ENCODE peak calls at places on chromosomes 4 and X, in five cellular contexts. H, G, B, K and U are unnamed samples.
A peak's percentile ranks its signal among the peaks of the same experiment; 100 is the strongest.

GRCh38 chr4:87005690-87006461 is 71.1 kb downstream of the AFF1 start:
- DNase-seq in H (no peak), G (peak; percentile 45), B (no peak), K (no peak), U (no peak)

GRCh38 chr4:138259801-138260200 is 17.7 kb upstream of the SLC7A11 start:
- DNase-seq in H (no peak), G (no peak), B (no peak), K (no peak), U (no peak)

GRCh38 chr4:52045028-52045427 is 6.1 kb upstream of the SPATA18 start:
- DNase-seq in H (no peak), G (no peak), B (no peak), K (no peak), U (no peak)

GRCh38 chrX:18354369-18355329 is at the start of gene SCML2:
- DNase-seq in H (no peak), G (peak; percentile 22), B (peak; percentile 13), K (peak; percentile 27), U (no peak)

GRCh38 chr4:15436515-15436914 is 8.7 kb downstream of the C1QTNF7 start:
- DNase-seq in H (no peak), G (no peak), B (no peak), K (peak; percentile 64), U (peak; percentile 1)

GRCh38 chr4:117610706-117611308 is 423.5 kb upstream of the NDST3 start:
- DNase-seq in H (no peak), G (no peak), B (no peak), K (no peak), U (no peak)

GRCh38 chrX:123083924-123084323 is 100.2 kb upstream of the GRIA3 start:
- DNase-seq in H (no peak), G (no peak), B (no peak), K (no peak), U (no peak)

GRCh38 chr4:20337261-20337664 is 85.6 kb downstream of the SLIT2 start:
- DNase-seq in H (no peak), G (no peak), B (no peak), K (no peak), U (no peak)

GRCh38 chr4:54988655-54989054 is 136.7 kb downstream of the KDR start:
- DNase-seq in H (no peak), G (no peak), B (no peak), K (no peak), U (no peak)

GRCh38 chr4:126627255-126627654 is 1005.5 kb upstream of the INTU start:
- DNase-seq in H (no peak), G (no peak), B (no peak), K (no peak), U (no peak)

GRCh38 chrX:34918856-34919255 is 23.7 kb upstream of the FAM47B start:
- DNase-seq in H (no peak), G (no peak), B (no peak), K (peak; percentile 5), U (peak; percentile 34)